ENCODE peak calls at places on chromosomes 7 and 10, in seven cellular contexts. P is Right ventricle myocardium superior; V is NCI-H748 treated with DMSO at 0.1 percent for 48 hours; O is effector memory CD8-positive, alpha-beta T cell; D is GM19239; S is left lobe of liver; X is neural progenitor cell. Y is an unnamed sample.

GRCh38 chr7:138164804-138165203 is 88.5 kb downstream of the AKR1D1 start:
- DNase-seq in P (no peak), V (no peak), O (no peak), D (no peak), S (no peak), X (no peak), Y (no peak)

GRCh38 chr10:61847087-61847486 is 54.4 kb upstream of the ARID5B start:
- DNase-seq in P (no peak), V (no peak), O (no peak), D (no peak), S (no peak), X (no peak), Y (no peak)

GRCh38 chr7:151780626-151781025 is 96.3 kb downstream of the PRKAG2 start:
- DNase-seq in P (no peak), V (no peak), O (no peak), D (no peak), S (no peak), X (no peak), Y (no peak)

GRCh38 chr7:100069991-100070390 is 11.5 kb downstream of the ZNF3 start:
- DNase-seq in P (no peak), V (no peak), O (no peak), D (no peak), S (no peak), X (no peak), Y (no peak)

GRCh38 chr7:114086906-114087651 is 168.3 kb upstream of the PPP1R3A start:
- DNase-seq in P (peak), V (peak), O (no peak), D (no peak), S (peak), X (peak), Y (peak)

GRCh38 chr7:43954524-43955228 is 28.4 kb downstream of the UBE2D4 start:
- DNase-seq in P (no peak), V (no peak), O (no peak), D (peak), S (no peak), X (peak), Y (no peak)

GRCh38 chr10:31197886-31198285 is 121.1 kb upstream of the ZEB1 start:
- DNase-seq in P (no peak), V (no peak), O (no peak), D (no peak), S (no peak), X (no peak), Y (no peak)

GRCh38 chr10:35896011-35896410 is 253.9 kb upstream of the FZD8 start:
- DNase-seq in P (no peak), V (no peak), O (no peak), D (no peak), S (no peak), X (no peak), Y (no peak)

GRCh38 chr10:58044072-58044471 is 223.6 kb downstream of the IPMK start:
- DNase-seq in P (no peak), V (no peak), O (no peak), D (no peak), S (no peak), X (no peak), Y (no peak)

GRCh38 chr10:22609719-22610118 is 104.7 kb downstream of the PIP4K2A start:
- DNase-seq in P (no peak), V (no peak), O (no peak), D (no peak), S (no peak), X (no peak), Y (no peak)

GRCh38 chr10:43383204-43383971 is 12.0 kb downstream of the FXYD4 start:
- DNase-seq in P (no peak), V (no peak), O (no peak), D (no peak), S (no peak), X (no peak), Y (no peak)

GRCh38 chr10:99827906-99828305 is 45.5 kb downstream of the ABCC2 start:
- DNase-seq in P (no peak), V (no peak), O (no peak), D (no peak), S (no peak), X (no peak), Y (no peak)

GRCh38 chr7:128450409-128450808 is 5.3 kb upstream of the HILPDA start:
- DNase-seq in P (no peak), V (no peak), O (no peak), D (no peak), S (no peak), X (no peak), Y (no peak)

GRCh38 chr10:2083591-2083990 is 346.3 kb upstream of the ADARB2 start:
- DNase-seq in P (no peak), V (no peak), O (no peak), D (no peak), S (no peak), X (no peak), Y (no peak)

GRCh38 chr10:30282226-30282625 is 66.9 kb downstream of the MTPAP start:
- DNase-seq in P (no peak), V (no peak), O (no peak), D (no peak), S (no peak), X (no peak), Y (no peak)

GRCh38 chr10:53690556-53691240 is 918.1 kb upstream of the MBL2 start:
- DNase-seq in P (no peak), V (no peak), O (no peak), D (no peak), S (no peak), X (no peak), Y (no peak)

GRCh38 chr7:143408686-143409551 is at the start of gene EPHA1:
- DNase-seq in P (no peak), V (peak), O (no peak), D (peak), S (peak), X (peak), Y (no peak)

GRCh38 chr10:133466683-133467275 is 13.0 kb downstream of the SCART1 start:
- DNase-seq in P (no peak), V (no peak), O (no peak), D (no peak), S (no peak), X (no peak), Y (no peak)

GRCh38 chr10:129963076-129963830 is 821 bp downstream of the EBF3 start:
- DNase-seq in P (peak), V (no peak), O (no peak), D (no peak), S (no peak), X (peak), Y (no peak)

GRCh38 chr10:73950569-73950968 is 39.6 kb downstream of the PLAU start:
- DNase-seq in P (no peak), V (no peak), O (no peak), D (no peak), S (no peak), X (peak), Y (no peak)

GRCh38 chr7:91468231-91468630 is 204.0 kb downstream of the FZD1 start:
- DNase-seq in P (no peak), V (no peak), O (no peak), D (no peak), S (no peak), X (no peak), Y (no peak)